ENCODE peak calls at places on chromosomes 6 and 20, in six cellular contexts. Y is pancreas; A is breast epithelium; V is coronary artery; B is activated naive CD8-positive, alpha-beta T cell treated with anti-CD3 and anti-CD28 coated beads, Interleukin-2, amount 50 U/mL, for 16 hours; E is NCI-H1092. Q is an unnamed sample.

GRCh38 chr6:18330548-18331066 is 56.5 kb upstream of the RNF144B start:
- DNase-seq in Y (no peak), A (no peak), V (no peak), B (no peak), E (no peak), Q (no peak)

GRCh38 chr6:108841377-108841855 is 6.8 kb upstream of the ARMC2 start:
- DNase-seq in Y (no peak), A (no peak), V (no peak), B (no peak), E (no peak), Q (no peak)

GRCh38 chr6:98929498-98930060 is 18.2 kb downstream of the FBXL4 start:
- DNase-seq in Y (no peak), A (no peak), V (no peak), B (no peak), E (no peak), Q (no peak)

GRCh38 chr6:53119349-53119748 is 29.3 kb downstream of the GCM1 start:
- DNase-seq in Y (no peak), A (no peak), V (no peak), B (no peak), E (no peak), Q (no peak)

GRCh38 chr6:142944126-142945066 is 580 bp downstream of the HIVEP2 start:
- DNase-seq in Y (peak; percentile 88), A (peak; percentile 76), V (peak; percentile 96), B (peak; percentile 93), E (no peak), Q (peak; percentile 94)

GRCh38 chr20:1893721-1894470 is 1.3 kb upstream of the SIRPA start:
- DNase-seq in Y (no peak), A (peak; percentile 61), V (no peak), B (no peak), E (no peak), Q (no peak)

GRCh38 chr20:5691918-5692618 is 58.1 kb upstream of the SHLD1 start:
- DNase-seq in Y (no peak), A (no peak), V (no peak), B (no peak), E (peak; percentile 91), Q (no peak)

GRCh38 chr20:24823176-24823575 is 125.9 kb upstream of the CST7 start:
- DNase-seq in Y (no peak), A (peak; percentile 20), V (peak; percentile 2), B (no peak), E (no peak), Q (no peak)

GRCh38 chr20:38460040-38460623 is 12.5 kb upstream of the RALGAPB start:
- DNase-seq in Y (peak; percentile 27), A (no peak), V (peak; percentile 28), B (no peak), E (no peak), Q (no peak)

GRCh38 chr6:88248709-88249321 is 82.7 kb upstream of the CNR1 start:
- DNase-seq in Y (no peak), A (no peak), V (no peak), B (no peak), E (no peak), Q (no peak)

GRCh38 chr6:6746970-6747338 is 158.4 kb downstream of the LY86 start:
- DNase-seq in Y (no peak), A (no peak), V (no peak), B (no peak), E (no peak), Q (no peak)

GRCh38 chr6:31908791-31909190 is 6.9 kb upstream of the ZBTB12 start:
- DNase-seq in Y (no peak), A (no peak), V (no peak), B (no peak), E (no peak), Q (no peak)

GRCh38 chr6:109925060-109925459 is 53.1 kb upstream of the GPR6 start:
- DNase-seq in Y (no peak), A (no peak), V (no peak), B (no peak), E (no peak), Q (no peak)

Q was measured in vagina.